ENCODE peak calls at places on chromosome 17, in five cellular contexts. One of them, this sample, is unnamed. For H3K4me1, the result is how much of the 10 kb centered on the place peaks cover.

GRCh38 chr17:78365561-78366108 is 5.8 kb upstream of the SOCS3 start:
- DNase-seq in IMR-90: no peak
- DNase-seq in neuronal stem cell: peak
- DNase-seq in H9: peak
- DNase-seq in mesenchymal stem cell: peak
- DNase-seq in this sample: peak

GRCh38 chr17:22507823-22508222 is 815.5 kb downstream of the KCNJ18 start:
- DNase-seq in IMR-90: no peak
- DNase-seq in neuronal stem cell: no peak
- DNase-seq in H9: no peak
- DNase-seq in mesenchymal stem cell: no peak
- DNase-seq in this sample: no peak

GRCh38 chr17:3475812-3476686 is at the start of gene ASPA:
- DNase-seq in IMR-90: peak
- DNase-seq in neuronal stem cell: no peak
- DNase-seq in H9: no peak
- DNase-seq in mesenchymal stem cell: no peak
- DNase-seq in this sample: no peak

GRCh38 chr17:58764373-58764772 is 8.7 kb downstream of the PPM1E start:
- DNase-seq in IMR-90: no peak
- DNase-seq in neuronal stem cell: no peak
- DNase-seq in H9: no peak
- DNase-seq in mesenchymal stem cell: no peak
- DNase-seq in this sample: no peak

GRCh38 chr17:77316651-77317050 is 175.9 kb downstream of the SEC14L1 start:
- DNase-seq in IMR-90: no peak
- DNase-seq in neuronal stem cell: no peak
- DNase-seq in H9: no peak
- DNase-seq in mesenchymal stem cell: no peak
- DNase-seq in this sample: no peak

GRCh38 chr17:73031472-73031871 is 61.0 kb downstream of the SLC39A11 start:
- DNase-seq in IMR-90: no peak
- DNase-seq in neuronal stem cell: no peak
- DNase-seq in H9: no peak
- DNase-seq in mesenchymal stem cell: no peak
- DNase-seq in this sample: no peak

GRCh38 chr17:50290074-50290702 is 15.9 kb downstream of the TMEM92 start:
- DNase-seq in IMR-90: peak
- DNase-seq in neuronal stem cell: no peak
- DNase-seq in H9: no peak
- DNase-seq in mesenchymal stem cell: peak
- DNase-seq in this sample: peak

GRCh38 chr17:4998666-4999428 is 1.1 kb downstream of the KIF1C start:
- DNase-seq in IMR-90: no peak
- DNase-seq in neuronal stem cell: no peak
- DNase-seq in H9: no peak
- DNase-seq in mesenchymal stem cell: peak
- DNase-seq in this sample: peak

GRCh38 chr17:10172241-10172741 is 26.1 kb downstream of the GAS7 start:
- DNase-seq in IMR-90: peak
- DNase-seq in neuronal stem cell: no peak
- DNase-seq in H9: no peak
- DNase-seq in mesenchymal stem cell: peak
- DNase-seq in this sample: peak

GRCh38 chr17:44543213-44543904 is 13.9 kb upstream of the FZD2 start:
- DNase-seq in IMR-90: peak
- DNase-seq in neuronal stem cell: peak
- DNase-seq in H9: peak
- DNase-seq in mesenchymal stem cell: peak
- DNase-seq in this sample: peak

GRCh38 chr17:9780552-9780951 is 10.8 kb downstream of the DHRS7C start:
- DNase-seq in IMR-90: no peak
- DNase-seq in neuronal stem cell: no peak
- DNase-seq in H9: no peak
- DNase-seq in mesenchymal stem cell: no peak
- DNase-seq in this sample: no peak

GRCh38 chr17:4533522-4534502 is 21.4 kb downstream of the MYBBP1A start:
- DNase-seq in IMR-90: no peak
- DNase-seq in neuronal stem cell: no peak
- DNase-seq in H9: no peak
- DNase-seq in mesenchymal stem cell: no peak
- DNase-seq in this sample: no peak

GRCh38 chr17:1727258-1727789 is 2.8 kb downstream of the WDR81 start:
- DNase-seq in IMR-90: no peak
- DNase-seq in neuronal stem cell: no peak
- DNase-seq in H9: no peak
- DNase-seq in mesenchymal stem cell: no peak
- DNase-seq in this sample: no peak

GRCh38 chr17:2709173-2709661 is 2.3 kb downstream of the CLUH start:
- DNase-seq in IMR-90: no peak
- DNase-seq in neuronal stem cell: no peak
- DNase-seq in H9: no peak
- DNase-seq in mesenchymal stem cell: no peak
- DNase-seq in this sample: no peak

GRCh38 chr17:63293310-63293709 is 152.8 kb downstream of the CYB561 start:
- DNase-seq in IMR-90: peak
- DNase-seq in neuronal stem cell: no peak
- DNase-seq in H9: no peak
- DNase-seq in mesenchymal stem cell: peak
- DNase-seq in this sample: no peak

GRCh38 chr17:38728290-38728831 is 1.8 kb upstream of the CISD3 start:
- DNase-seq in IMR-90: no peak
- DNase-seq in neuronal stem cell: no peak
- DNase-seq in H9: no peak
- DNase-seq in mesenchymal stem cell: no peak
- DNase-seq in this sample: no peak

GRCh38 chr17:63698886-63699637 is 863 bp downstream of the LIMD2 start:
- DNase-seq in IMR-90: peak
- DNase-seq in neuronal stem cell: no peak
- DNase-seq in H9: peak
- DNase-seq in mesenchymal stem cell: peak
- DNase-seq in this sample: peak

GRCh38 chr17:50818266-50818665 is 17.1 kb upstream of the WFIKKN2 start:
- DNase-seq in IMR-90: no peak
- DNase-seq in neuronal stem cell: no peak
- DNase-seq in H9: no peak
- DNase-seq in mesenchymal stem cell: no peak
- DNase-seq in this sample: no peak

GRCh38 chr17:74521701-74522201 is 9.5 kb downstream of the CD300LB start:
- DNase-seq in IMR-90: no peak
- DNase-seq in neuronal stem cell: no peak
- DNase-seq in H9: no peak
- DNase-seq in mesenchymal stem cell: no peak
- DNase-seq in this sample: no peak

GRCh38 chr17:66941773-66942452 is 22.6 kb upstream of the CACNG4 start:
- DNase-seq in IMR-90: no peak
- DNase-seq in neuronal stem cell: no peak
- DNase-seq in H9: no peak
- DNase-seq in mesenchymal stem cell: no peak
- DNase-seq in this sample: no peak

GRCh38 chr17:66942453-66943264 is 21.8 kb upstream of the CACNG4 start:
- DNase-seq in IMR-90: no peak
- DNase-seq in neuronal stem cell: no peak
- DNase-seq in H9: no peak
- DNase-seq in mesenchymal stem cell: no peak
- DNase-seq in this sample: peak

GRCh38 chr17:66945451-66945850 is 19.1 kb upstream of the CACNG4 start:
- DNase-seq in IMR-90: no peak
- DNase-seq in neuronal stem cell: no peak
- DNase-seq in H9: peak
- DNase-seq in mesenchymal stem cell: no peak
- DNase-seq in this sample: no peak

GRCh38 chr17:66944365-66945203 is 19.9 kb upstream of the CACNG4 start:
- DNase-seq in IMR-90: peak
- DNase-seq in neuronal stem cell: no peak
- DNase-seq in H9: peak
- DNase-seq in mesenchymal stem cell: peak
- DNase-seq in this sample: peak

GRCh38 chr17:66943484-66943883 is 21.0 kb upstream of the CACNG4 start:
- DNase-seq in IMR-90: no peak
- DNase-seq in neuronal stem cell: no peak
- DNase-seq in H9: no peak
- DNase-seq in mesenchymal stem cell: no peak
- DNase-seq in this sample: peak
- H2BK5ac ChIP-seq in IMR-90: no peak
- H2BK5ac ChIP-seq in neuronal stem cell: no peak
- H2BK5ac ChIP-seq in H9: no peak
- H2BK5ac ChIP-seq in mesenchymal stem cell: no peak
- H2BK5ac ChIP-seq in this sample: no peak

GRCh38 chr17:7840875-7841274 is 6.9 kb downstream of the KDM6B start:
- DNase-seq in IMR-90: no peak
- DNase-seq in neuronal stem cell: no peak
- DNase-seq in H9: no peak
- DNase-seq in mesenchymal stem cell: no peak
- DNase-seq in this sample: no peak

GRCh38 chr17:7841622-7842379 is 7.8 kb downstream of the KDM6B start:
- DNase-seq in IMR-90: peak
- DNase-seq in neuronal stem cell: peak
- DNase-seq in H9: peak
- DNase-seq in mesenchymal stem cell: peak
- DNase-seq in this sample: peak

GRCh38 chr17:7842380-7842949 is 8.4 kb downstream of the KDM6B start:
- DNase-seq in IMR-90: peak
- DNase-seq in neuronal stem cell: no peak
- DNase-seq in H9: no peak
- DNase-seq in mesenchymal stem cell: peak
- DNase-seq in this sample: peak

GRCh38 chr17:7840441-7840840 is 6.4 kb downstream of the KDM6B start:
- DNase-seq in IMR-90: no peak
- DNase-seq in neuronal stem cell: no peak
- DNase-seq in H9: no peak
- DNase-seq in mesenchymal stem cell: no peak
- DNase-seq in this sample: no peak

DNA sequence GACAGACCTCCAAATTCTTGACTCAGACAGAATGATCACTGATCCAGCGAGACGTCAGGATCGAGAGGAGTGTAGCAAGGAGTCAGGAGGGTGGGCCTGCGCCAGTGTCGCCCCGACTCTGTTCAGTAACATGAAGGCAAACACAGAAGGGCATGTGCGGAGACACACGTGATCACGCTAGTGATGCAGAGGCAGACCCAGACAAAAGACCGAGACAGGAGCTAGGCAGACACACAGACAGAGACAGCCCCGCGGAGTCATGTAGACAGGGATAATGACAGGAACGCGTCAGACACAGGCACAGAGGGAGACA is 7.2 kb downstream of the KDM6B start:
- DNase-seq in IMR-90: no peak
- DNase-seq in neuronal stem cell: no peak
- DNase-seq in H9: no peak
- DNase-seq in mesenchymal stem cell: no peak
- DNase-seq in this sample: no peak
- H3K4me1 ChIP-seq in IMR-90: under half
- H3K4me1 ChIP-seq in neuronal stem cell: under half
- H3K4me1 ChIP-seq in H9: under half
- H3K4me1 ChIP-seq in mesenchymal stem cell: under half
- H3K4me1 ChIP-seq in this sample: under half

DNA sequence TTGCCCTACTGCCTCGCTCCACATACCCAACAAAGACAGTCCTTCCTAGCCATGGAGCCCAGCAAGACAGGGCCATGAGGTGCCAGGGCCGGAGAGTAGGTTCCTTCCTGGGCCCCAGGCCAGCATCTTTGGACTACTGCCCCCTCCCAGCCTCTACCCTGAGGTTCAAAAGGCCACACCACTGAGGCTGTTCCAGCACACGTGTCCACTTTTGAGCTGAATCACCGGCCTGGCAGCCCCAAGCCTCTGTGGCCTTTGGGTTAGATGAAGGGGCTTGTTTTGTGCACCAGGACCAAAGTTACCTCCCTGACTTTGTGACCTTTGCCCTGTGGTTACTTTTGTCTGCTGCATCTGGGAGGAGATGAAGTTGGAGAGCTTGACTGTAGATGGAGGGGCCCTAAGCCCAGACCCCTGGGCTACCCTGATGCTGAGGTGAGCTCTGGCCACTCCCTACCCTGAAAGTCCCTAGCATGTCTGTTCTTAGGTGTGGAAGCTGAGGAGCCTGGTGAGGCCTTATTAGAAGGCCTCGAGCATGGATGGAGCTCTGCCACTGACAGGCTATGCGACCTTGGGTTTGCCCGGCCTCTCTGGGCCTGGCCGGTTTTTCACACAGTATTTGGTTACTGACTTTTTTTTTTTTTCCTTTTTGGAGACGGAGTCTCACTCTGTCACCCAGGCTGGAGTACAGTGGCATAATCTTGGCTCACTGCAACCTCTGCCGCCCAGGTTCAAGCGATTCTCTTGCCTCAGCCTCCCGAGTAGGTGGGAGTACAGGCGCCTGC is 12.0 kb downstream of the SEZ6 start:
- DNase-seq in IMR-90: no peak
- DNase-seq in neuronal stem cell: no peak
- DNase-seq in H9: no peak
- DNase-seq in mesenchymal stem cell: no peak
- DNase-seq in this sample: no peak
- H2BK5ac ChIP-seq in IMR-90: no peak
- H2BK5ac ChIP-seq in neuronal stem cell: no peak
- H2BK5ac ChIP-seq in H9: no peak
- H2BK5ac ChIP-seq in mesenchymal stem cell: no peak
- H2BK5ac ChIP-seq in this sample: no peak

GRCh38 chr17:41782142-41782541 is 4.4 kb downstream of the JUP start:
- DNase-seq in IMR-90: no peak
- DNase-seq in neuronal stem cell: no peak
- DNase-seq in H9: no peak
- DNase-seq in mesenchymal stem cell: no peak
- DNase-seq in this sample: no peak

GRCh38 chr17:41784207-41784744 is 2.2 kb downstream of the JUP start:
- DNase-seq in IMR-90: peak
- DNase-seq in neuronal stem cell: no peak
- DNase-seq in H9: peak
- DNase-seq in mesenchymal stem cell: peak
- DNase-seq in this sample: peak

GRCh38 chr17:41779954-41780353 is 6.6 kb downstream of the JUP start:
- DNase-seq in IMR-90: no peak
- DNase-seq in neuronal stem cell: no peak
- DNase-seq in H9: no peak
- DNase-seq in mesenchymal stem cell: no peak
- DNase-seq in this sample: no peak

GRCh38 chr17:41785091-41785875 is 1.2 kb downstream of the JUP start:
- DNase-seq in IMR-90: no peak
- DNase-seq in neuronal stem cell: peak
- DNase-seq in H9: peak
- DNase-seq in mesenchymal stem cell: peak
- DNase-seq in this sample: peak

DNA sequence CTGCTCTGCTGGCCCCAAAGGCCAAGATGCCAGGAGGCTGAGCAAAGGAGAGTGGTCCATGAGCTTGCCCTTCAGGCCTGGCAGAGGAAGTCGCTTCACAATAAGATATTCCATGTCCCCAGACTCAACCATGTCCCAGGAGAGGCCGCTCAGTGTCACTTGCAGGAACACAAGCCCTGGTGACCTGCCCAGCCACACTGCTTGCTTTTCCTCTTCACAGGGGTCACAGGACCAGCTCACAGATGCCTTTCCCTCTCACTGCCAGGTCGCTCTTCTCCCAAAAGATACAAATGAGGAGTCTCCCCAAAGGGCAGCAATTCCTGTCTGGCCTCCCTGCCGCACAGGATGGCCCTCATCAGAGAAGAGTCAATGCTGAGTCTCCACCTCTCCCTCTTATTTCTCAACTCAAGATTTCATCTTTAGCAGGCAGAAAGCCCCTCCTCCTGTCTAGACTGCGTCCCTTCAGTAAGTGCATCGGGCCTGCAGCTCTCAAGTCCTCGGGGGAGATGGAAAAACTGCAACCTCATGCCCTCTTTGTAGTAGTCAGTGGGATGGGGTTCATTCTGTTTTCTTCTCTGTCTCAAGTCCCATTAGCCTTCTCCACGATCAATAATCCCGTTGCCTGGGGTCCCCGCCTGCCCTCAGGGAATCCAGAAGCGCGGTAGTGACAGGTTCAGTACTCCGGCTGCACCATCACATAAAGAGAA is 5.0 kb downstream of the JUP start:
- DNase-seq in IMR-90: no peak
- DNase-seq in neuronal stem cell: no peak
- DNase-seq in H9: no peak
- DNase-seq in mesenchymal stem cell: peak
- DNase-seq in this sample: no peak
- H3K4me1 ChIP-seq in IMR-90: under half
- H3K4me1 ChIP-seq in neuronal stem cell: under half
- H3K4me1 ChIP-seq in H9: under half
- H3K4me1 ChIP-seq in mesenchymal stem cell: under half
- H3K4me1 ChIP-seq in this sample: under half

This sample was measured in mesendoderm.